ENCODE peak calls at places on chromosomes 5 and 9, in five cellular contexts. X is endothelial cell of umbilical vein, B is transverse colon, A is HCT116, M is stomach. P is an unnamed sample.

GRCh38 chr9:100756217-100756616 is 178.3 kb downstream of the CAVIN4 start:
- DNase-seq in X (no peak), B (no peak), A (no peak), M (no peak), P (no peak)

GRCh38 chr5:54024466-54024865 is 285.9 kb downstream of the ARL15 start:
- DNase-seq in X (no peak), B (no peak), A (no peak), M (no peak), P (no peak)

GRCh38 chr9:112784020-112784788 is 33.6 kb downstream of the SNX30 start:
- DNase-seq in X (peak), B (no peak), A (no peak), M (no peak), P (no peak)

GRCh38 chr5:143779506-143779905 is 32.5 kb upstream of the HMHB1 start:
- DNase-seq in X (no peak), B (no peak), A (no peak), M (no peak), P (no peak)

GRCh38 chr9:4980046-4980727 is 4.9 kb upstream of the JAK2 start:
- DNase-seq in X (no peak), B (no peak), A (no peak), M (no peak), P (no peak)

GRCh38 chr9:27784999-27785713 is 211.9 kb upstream of the C9orf72 start:
- DNase-seq in X (no peak), B (no peak), A (no peak), M (no peak), P (no peak)

GRCh38 chr5:108418172-108418571 is 36.3 kb upstream of the FBXL17 start:
- DNase-seq in X (no peak), B (no peak), A (no peak), M (no peak), P (no peak)

GRCh38 chr9:36623280-36623679 is 50.6 kb downstream of the MELK start:
- DNase-seq in X (no peak), B (no peak), A (no peak), M (no peak), P (no peak)

GRCh38 chr9:125784286-125785049 is 37.3 kb downstream of the PBX3 start:
- DNase-seq in X (no peak), B (no peak), A (no peak), M (no peak), P (no peak)

GRCh38 chr5:41708604-41708940 is 161.7 kb downstream of the OXCT1 start:
- DNase-seq in X (no peak), B (peak), A (no peak), M (no peak), P (no peak)

GRCh38 chr5:58403822-58404433 is 56.0 kb downstream of the PLK2 start:
- DNase-seq in X (no peak), B (no peak), A (no peak), M (no peak), P (no peak)

GRCh38 chr5:135324897-135325650 is 74.0 kb downstream of the MACROH2A1 start:
- DNase-seq in X (no peak), B (no peak), A (no peak), M (no peak), P (no peak)

GRCh38 chr9:87581513-87581912 is 83.8 kb downstream of the DAPK1 start:
- DNase-seq in X (peak), B (no peak), A (no peak), M (no peak), P (no peak)

GRCh38 chr5:81359108-81359507 is 34.8 kb downstream of the ACOT12 start:
- DNase-seq in X (no peak), B (no peak), A (no peak), M (no peak), P (no peak)

GRCh38 chr5:61245936-61246335 is 83.7 kb upstream of the SMIM15 start:
- DNase-seq in X (no peak), B (peak), A (no peak), M (peak), P (no peak)

GRCh38 chr9:115167175-115167574 is 49.2 kb upstream of the TNC start:
- DNase-seq in X (no peak), B (no peak), A (no peak), M (no peak), P (no peak)

GRCh38 chr9:110875275-110875674 is 163.0 kb downstream of the LPAR1 start:
- DNase-seq in X (no peak), B (peak), A (no peak), M (no peak), P (no peak)

GRCh38 chr9:94627287-94627686 is 12.0 kb downstream of the FBP1 start:
- DNase-seq in X (no peak), B (no peak), A (no peak), M (no peak), P (no peak)

GRCh38 chr9:16131269-16131668 is 578.4 kb downstream of the CCDC171 start:
- DNase-seq in X (no peak), B (no peak), A (no peak), M (no peak), P (no peak)

GRCh38 chr9:86891091-86891490 is 56.2 kb downstream of the GAS1 start:
- DNase-seq in X (no peak), B (no peak), A (no peak), M (no peak), P (no peak)

GRCh38 chr9:83472221-83472665 is 66.0 kb downstream of the FRMD3 start:
- DNase-seq in X (no peak), B (peak), A (no peak), M (peak), P (no peak)

GRCh38 chr5:23332650-23333251 is 174.7 kb upstream of the PRDM9 start:
- DNase-seq in X (no peak), B (no peak), A (no peak), M (no peak), P (no peak)

GRCh38 chr9:135490980-135491444 is 9.5 kb upstream of the MRPS2 start:
- DNase-seq in X (no peak), B (no peak), A (no peak), M (no peak), P (peak)

DNA sequence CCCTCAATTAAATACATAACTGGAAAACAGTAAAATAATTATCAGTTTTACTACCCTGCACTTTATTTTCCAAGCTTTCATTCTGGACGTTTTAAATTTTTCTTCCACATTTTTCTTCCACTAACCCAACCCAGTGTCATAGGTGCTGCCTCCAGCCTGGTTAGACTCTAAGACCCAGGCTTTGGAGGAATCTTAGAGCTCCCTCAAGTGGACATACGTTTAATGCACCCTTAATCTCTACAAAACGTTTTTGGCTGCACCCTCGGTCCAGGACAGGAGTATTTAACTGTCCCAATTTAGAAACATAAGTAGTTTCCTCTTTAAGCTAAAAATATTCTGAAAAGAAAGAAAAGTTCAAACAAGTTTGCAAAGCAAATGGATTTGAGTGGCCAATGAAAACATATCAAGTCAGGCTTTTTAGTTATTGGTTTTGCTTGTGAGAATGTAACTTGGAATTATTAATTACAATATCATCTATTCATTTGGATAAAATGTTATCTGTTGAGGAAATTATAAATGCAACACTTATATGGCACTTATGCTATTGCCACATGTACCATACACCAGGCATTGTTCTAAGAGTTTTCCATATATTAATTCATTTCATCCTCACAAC is 38.9 kb downstream of the CDH6 start:
- DNase-seq in X (peak), B (no peak), A (peak), M (no peak), P (no peak)
- TF ChIP-seq POLR2A in X (no peak), B (no peak), A (no peak), M (no peak), P (no peak)

GRCh38 chr5:399296-400281 is 43.4 kb upstream of the EXOC3 start:
- DNase-seq in X (peak), B (peak), A (peak), M (peak), P (peak)
- TF ChIP-seq POLR2AphosphoS5 in X (peak), B (no peak), A (peak), M (peak), P (peak)

GRCh38 chr9:137167752-137168574 is 1.9 kb downstream of the LRRC26 start:
- DNase-seq in X (no peak), B (peak), A (no peak), M (peak), P (no peak)
- H3K4me3 ChIP-seq in X (no peak), B (no peak), A (peak), M (peak), P (peak)

GRCh38 chr9:72128526-72128925 is 20.7 kb upstream of the GDA start:
- DNase-seq in X (no peak), B (peak), A (no peak), M (no peak), P (no peak)
- TF ChIP-seq POLR2A in X (no peak), B (no peak), A (no peak), M (no peak), P (no peak)

GRCh38 chr9:97670586-97670985 is 26.6 kb downstream of the XPA start:
- DNase-seq in X (no peak), B (no peak), A (no peak), M (no peak), P (no peak)
- TF ChIP-seq POLR2AphosphoS5 in X (no peak), B (no peak), A (no peak), M (no peak), P (no peak)